ENCODE peak calls at places on chromosomes 13 and 19, in four cellular contexts. Q is ascending aorta, M is heart right ventricle, N is hippocampal formation. H is an unnamed sample.
A peak's percentile ranks its signal among the peaks of the same experiment; 100 is the strongest.

GRCh38 chr13:21326155-21327030 is 132.7 kb downstream of the ZDHHC20 start:
- DNase-seq in N (peak; percentile 27), M (no peak), Q (no peak), H (peak; percentile 61)

GRCh38 chr13:50989476-50989875 is 79.9 kb downstream of the RNASEH2B start:
- DNase-seq in M (no peak), N (no peak), Q (no peak), H (no peak)

GRCh38 chr19:38277969-38278680 is 13.8 kb downstream of the SPINT2 start:
- DNase-seq in M (peak; percentile 61), Q (peak; percentile 33), N (no peak), H (no peak)

GRCh38 chr13:59103004-59103768 is 1060.5 kb downstream of the DIAPH3 start:
- DNase-seq in Q (no peak), M (no peak), N (no peak), H (no peak)

GRCh38 chr13:77480071-77480470 is 55.4 kb upstream of the SCEL start:
- DNase-seq in N (no peak), Q (no peak), M (no peak), H (no peak)

GRCh38 chr13:35860661-35861060 is 270.5 kb downstream of the DCLK1 start:
- DNase-seq in N (no peak), M (no peak), Q (no peak), H (no peak)

GRCh38 chr13:29230446-29230845 is 365.0 kb downstream of the SLC7A1 start:
- DNase-seq in Q (no peak), M (no peak), N (no peak), H (no peak)

GRCh38 chr13:23159205-23159586 is 21.6 kb upstream of the SGCG start:
- DNase-seq in Q (no peak), N (no peak), M (peak; percentile 33), H (no peak)

GRCh38 chr19:48391100-48392005 is at the start of gene KDELR1:
- DNase-seq in M (peak; percentile 81), Q (no peak), N (peak; percentile 73), H (peak; percentile 87)

GRCh38 chr13:44267966-44268365 is 105.7 kb upstream of the SERP2 start:
- DNase-seq in Q (no peak), N (no peak), M (no peak), H (no peak)

GRCh38 chr19:33904681-33905080 is 108.0 kb downstream of the KCTD15 start:
- DNase-seq in Q (no peak), M (no peak), N (no peak), H (no peak)

GRCh38 chr13:89763011-89763410 is 1584.5 kb upstream of the MIR17HG start:
- DNase-seq in N (no peak), Q (no peak), M (no peak), H (no peak)

GRCh38 chr19:49570997-49571676 is 9.2 kb downstream of the NOSIP start:
- DNase-seq in N (no peak), Q (no peak), M (no peak), H (no peak)

GRCh38 chr19:19747357-19748220 is 14.7 kb upstream of the ZNF14 start:
- DNase-seq in M (no peak), N (no peak), Q (no peak), H (peak; percentile 5)